ENCODE peak calls at places on chromosomes 6 and 20, in four cellular contexts. N, E, K and W are unnamed samples.

GRCh38 chr6:7440476-7440875 is 50.9 kb downstream of the RIOK1 start:
- DNase-seq in E (no peak), K (no peak), N (no peak), W (no peak)

GRCh38 chr20:3250091-3250504 is 11.1 kb upstream of the SLC4A11 start:
- DNase-seq in N (no peak), E (peak; percentile 62), K (peak; percentile 58), W (no peak)

GRCh38 chr20:14449323-14449722 is 111.9 kb upstream of the FLRT3 start:
- DNase-seq in E (peak; percentile 91), N (no peak), K (no peak), W (no peak)

GRCh38 chr6:134230940-134231339 is 87.0 kb downstream of the SGK1 start:
- DNase-seq in E (no peak), N (no peak), K (no peak), W (no peak)

GRCh38 chr6:116928667-116929066 is 51.6 kb downstream of the RFX6 start:
- DNase-seq in E (no peak), N (no peak), K (peak; percentile 21), W (no peak)

GRCh38 chr6:3746119-3746691 is 5.3 kb downstream of the PXDC1 start:
- DNase-seq in N (no peak), K (peak; percentile 21), E (no peak), W (no peak)

GRCh38 chr20:24164360-24164759 is 175.8 kb upstream of the GGTLC1 start:
- DNase-seq in K (peak; percentile 34), E (peak; percentile 46), N (no peak), W (no peak)

GRCh38 chr6:170423814-170424633 is 117.5 kb downstream of the FAM120B start:
- DNase-seq in E (no peak), N (no peak), K (no peak), W (no peak)

GRCh38 chr6:7243188-7243942 is 69.6 kb downstream of the SSR1 start:
- DNase-seq in N (peak; percentile 35), K (peak; percentile 77), E (peak; percentile 82), W (no peak)

GRCh38 chr6:137978252-137978896 is 111.3 kb downstream of the TNFAIP3 start:
- DNase-seq in K (no peak), E (peak; percentile 77), N (no peak), W (no peak)
- H3K4me3 ChIP-seq in K (no peak overlapping the region), E (no peak overlapping the region), N (no peak overlapping the region), W (no peak overlapping the region)

GRCh38 chr20:39298566-39299501 is 336.7 kb downstream of the DHX35 start:
- DNase-seq in N (no peak), E (no peak), K (no peak), W (no peak)

GRCh38 chr20:39302312-39302711 is 340.2 kb downstream of the DHX35 start:
- DNase-seq in K (no peak), N (no peak), E (no peak), W (no peak)

GRCh38 chr20:39298116-39298515 is 336.0 kb downstream of the DHX35 start:
- DNase-seq in K (no peak), E (no peak), N (no peak), W (no peak)

GRCh38 chr20:39295301-39295700 is 333.2 kb downstream of the DHX35 start:
- DNase-seq in K (no peak), E (no peak), N (no peak), W (no peak)

DNA sequence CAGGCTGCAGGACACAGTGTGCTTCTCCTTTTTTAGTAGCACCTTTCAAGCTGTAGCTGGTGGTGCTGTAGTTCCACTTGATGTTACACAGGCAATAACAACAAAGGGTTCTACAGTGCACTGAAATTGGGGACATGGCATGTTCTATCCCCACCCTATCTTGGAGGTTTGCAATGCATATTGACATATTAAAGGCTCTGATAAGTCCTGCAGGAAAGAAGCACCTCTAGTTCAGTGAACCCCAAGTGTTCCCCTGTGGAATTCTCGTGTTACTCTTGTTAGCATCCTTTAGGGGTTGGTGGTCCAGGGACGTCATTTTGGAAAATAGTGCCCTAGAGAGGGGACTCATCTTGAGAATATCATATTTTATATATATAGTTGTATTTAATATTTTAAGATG is 337.6 kb downstream of the DHX35 start:
- DNase-seq in E (no peak), K (no peak), N (no peak), W (no peak)
- TF ChIP-seq CTCF in E (no peak), K (no peak), N (no peak), W (no peak)

DNA sequence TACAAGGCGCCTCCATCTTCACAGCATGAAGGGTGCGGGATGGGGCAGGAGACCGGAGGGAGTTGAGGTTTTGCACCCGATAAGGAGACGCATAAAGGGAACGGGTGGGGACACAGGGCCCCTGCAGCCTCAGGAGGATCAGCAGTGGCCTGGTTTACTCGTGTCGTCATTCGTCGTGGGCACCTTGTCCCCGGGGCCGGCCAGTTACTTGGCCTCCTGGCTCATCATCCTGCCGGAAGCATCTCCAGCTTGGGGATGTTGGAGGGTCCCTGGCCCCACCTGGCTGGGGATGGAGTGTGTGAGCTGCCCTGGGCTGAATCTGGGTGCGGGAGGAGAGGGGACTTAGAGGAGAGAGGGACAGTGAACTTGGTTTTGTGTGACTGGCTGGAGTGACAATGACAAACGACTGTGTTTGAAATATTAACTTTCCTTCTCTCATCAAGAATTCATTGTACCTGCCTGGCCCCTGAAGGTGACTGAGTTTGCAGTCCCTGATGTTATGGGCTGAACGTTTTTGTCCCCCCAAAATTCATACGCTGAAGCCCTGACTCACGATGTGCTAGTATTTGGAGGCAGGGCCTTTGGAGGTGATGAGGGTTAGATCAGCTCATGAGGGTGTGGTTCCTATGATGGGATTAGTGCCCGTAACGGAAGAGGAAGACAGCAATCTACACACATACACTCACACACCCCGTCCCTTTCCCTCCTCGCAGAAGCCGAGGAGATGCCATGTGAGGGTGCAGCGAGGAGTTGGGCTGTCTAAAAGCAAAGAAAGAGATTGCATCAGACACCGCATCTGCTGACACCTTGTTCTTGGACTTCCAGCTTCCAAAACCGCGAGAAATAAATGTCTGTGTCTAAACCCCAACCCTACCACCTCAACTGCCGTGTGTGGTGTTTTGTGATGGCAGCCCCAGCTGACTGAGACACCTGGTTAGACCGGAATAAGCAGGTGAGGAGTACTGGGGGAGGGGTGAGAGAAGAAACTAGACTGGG is 65.0 kb upstream of the MAP3K4 start:
- DNase-seq in E (no peak), K (no peak), N (no peak), W (no peak)
- H3K4me3 ChIP-seq in E (no peak overlapping the region), K (no peak overlapping the region), N (no peak overlapping the region), W (no peak overlapping the region)

DNA sequence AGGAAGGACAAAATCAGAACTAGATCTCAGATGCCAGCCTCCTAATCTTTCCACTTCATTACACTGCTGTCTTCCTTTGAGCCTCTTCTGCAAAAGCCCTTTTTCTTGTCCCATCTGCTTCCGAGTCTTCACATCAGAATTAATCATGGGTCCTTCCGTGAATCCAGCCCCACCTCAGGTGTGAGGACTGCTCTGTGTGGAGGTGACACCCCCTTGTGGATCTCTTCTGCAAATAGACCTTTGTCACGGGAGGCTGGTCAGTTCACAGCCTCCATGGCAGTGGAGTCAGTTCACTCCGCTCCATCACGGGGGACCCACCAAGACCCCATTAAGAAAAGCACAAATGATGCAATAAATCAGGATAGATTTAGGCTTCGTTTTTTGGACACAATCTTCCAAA is 171.1 kb downstream of the ADAT2 start:
- DNase-seq in K (peak; percentile 23), N (no peak), E (peak; percentile 25), W (no peak)
- TF ChIP-seq CTCF in K (peak; percentile 31), N (peak; percentile 36), E (peak; percentile 51), W (peak; percentile 25)

GRCh38 chr6:42103753-42104094 is 38.7 kb downstream of the C6orf132 start:
- DNase-seq in K (no peak), E (no peak), N (no peak), W (no peak)
- H3K4me3 ChIP-seq in K (no peak overlapping the region), E (no peak overlapping the region), N (peak overlapping the region; percentile 53), W (no peak overlapping the region)

GRCh38 chr6:95767897-95768463 is 190.6 kb downstream of the MANEA start:
- DNase-seq in K (no peak), N (no peak), E (no peak), W (peak; percentile 15)

GRCh38 chr6:95768539-95768938 is 191.2 kb downstream of the MANEA start:
- DNase-seq in K (peak; percentile 10), E (no peak), N (no peak), W (no peak)
- TF ChIP-seq CTCF in K (no peak), E (no peak), N (peak; percentile 9), W (no peak)

GRCh38 chr6:123655520-123656306 is 19.0 kb upstream of the TRDN start:
- DNase-seq in K (no peak), N (no peak), E (peak; percentile 8), W (no peak)
- H3K4me3 ChIP-seq in K (no peak overlapping the region), N (no peak overlapping the region), E (peak overlapping the region; percentile 66), W (peak overlapping the region; percentile 24)